ENCODE peak calls at places on chromosomes 6 and 20, in six cellular contexts. I is GM23248, A is mammary epithelial cell, M is OCI-LY7, H is HCT116, T is hepatocyte. Q is an unnamed sample. For H4K20me1, the result is how much of the 10 kb centered on the place peaks cover.

GRCh38 chr6:167746377-167747151 is 80.1 kb upstream of the AFDN start:
- DNase-seq in M (no peak), H (no peak), A (no peak), T (no peak), I (no peak), Q (no peak)

GRCh38 chr6:101000334-101000733 is 119.2 kb upstream of the ASCC3 start:
- DNase-seq in M (peak), T (no peak), H (no peak), A (peak), I (no peak), Q (no peak)

GRCh38 chr6:49550413-49551125 is at the start of gene C6orf141:
- DNase-seq in T (peak), I (peak), M (no peak), A (peak), H (peak), Q (peak)

GRCh38 chr20:36847710-36848040 is 28.3 kb upstream of the TLDC2 start:
- DNase-seq in A (no peak), H (no peak), M (no peak), T (no peak), I (peak), Q (no peak)

GRCh38 chr6:14108571-14109410 is 8.8 kb upstream of the CD83 start:
- DNase-seq in T (no peak), I (no peak), H (no peak), A (peak), M (peak), Q (no peak)

GRCh38 chr20:45918779-45919535 is 7.0 kb upstream of the PLTP start:
- DNase-seq in A (no peak), H (no peak), M (no peak), T (no peak), I (no peak), Q (no peak)

GRCh38 chr6:47934023-47934422 is 152.2 kb downstream of the OPN5 start:
- DNase-seq in T (no peak), I (no peak), A (no peak), H (no peak), M (no peak), Q (no peak)

GRCh38 chr20:32144898-32145662 is 35.6 kb downstream of the TM9SF4 start:
- DNase-seq in H (no peak), T (no peak), A (no peak), I (no peak), M (no peak), Q (no peak)

GRCh38 chr20:17611540-17612286 is 41.8 kb downstream of the DSTN start:
- DNase-seq in H (peak), M (peak), T (peak), I (peak), A (peak), Q (no peak)

GRCh38 chr6:43772571-43773049 is 2.6 kb downstream of the VEGFA start:
- DNase-seq in H (no peak), A (no peak), T (no peak), M (peak), I (peak), Q (no peak)

GRCh38 chr6:159981171-159981571 is 12.3 kb downstream of the IGF2R start:
- DNase-seq in I (no peak), H (no peak), M (no peak), A (no peak), T (no peak), Q (no peak)

GRCh38 chr6:25169551-25170335 is 109.4 kb upstream of the CARMIL1 start:
- DNase-seq in I (peak), T (no peak), M (no peak), H (no peak), A (no peak), Q (peak)

GRCh38 chr6:71977860-71978259 is 91.5 kb downstream of the RIMS1 start:
- DNase-seq in M (peak), H (no peak), I (peak), T (no peak), A (no peak), Q (no peak)

GRCh38 chr20:45336530-45337366 is 11.5 kb downstream of the SDC4 start:
- DNase-seq in H (no peak), A (peak), I (peak), M (no peak), T (peak), Q (peak)

GRCh38 chr6:82331031-82331773 is 32.4 kb upstream of the TPBG start:
- DNase-seq in M (no peak), T (peak), A (peak), I (peak), H (no peak), Q (peak)

GRCh38 chr20:59402697-59403096 is 102.3 kb downstream of the EDN3 start:
- DNase-seq in H (no peak), M (no peak), I (no peak), T (peak), A (no peak), Q (no peak)

GRCh38 chr6:156954191-156954590 is 177.0 kb downstream of the ARID1B start:
- DNase-seq in H (no peak), T (no peak), I (peak), A (no peak), M (no peak), Q (no peak)

GRCh38 chr6:3222506-3223038 is 4.9 kb downstream of the TUBB2B start:
- DNase-seq in T (no peak), H (no peak), M (no peak), A (no peak), I (no peak), Q (no peak)

GRCh38 chr6:15916581-15916980 is 212.3 kb upstream of the MYLIP start:
- DNase-seq in A (no peak), M (no peak), I (no peak), T (no peak), H (no peak), Q (no peak)

GRCh38 chr6:26534681-26535465 is 3.3 kb upstream of the HMGN4 start:
- DNase-seq in H (no peak), A (no peak), T (no peak), M (peak), I (no peak), Q (no peak)

GRCh38 chr6:57123111-57123510 is 33.1 kb downstream of the ZNF451 start:
- DNase-seq in I (no peak), M (no peak), T (no peak), A (no peak), H (no peak), Q (no peak)

GRCh38 chr6:5670381-5670780 is 336.3 kb downstream of the NRN1 start:
- DNase-seq in H (no peak), M (no peak), A (peak), T (no peak), I (no peak), Q (no peak)

GRCh38 chr6:4910060-4910746 is 93.6 kb downstream of the RPP40 start:
- DNase-seq in H (no peak), T (peak), I (no peak), A (no peak), M (no peak), Q (peak)

GRCh38 chr6:52530351-52530750 is 46.5 kb downstream of the TRAM2 start:
- DNase-seq in M (no peak), T (no peak), H (no peak), A (no peak), I (no peak), Q (no peak)

GRCh38 chr6:52531396-52531795 is 45.5 kb downstream of the TRAM2 start:
- DNase-seq in A (no peak), I (peak), M (no peak), H (no peak), T (no peak), Q (no peak)

GRCh38 chr6:52527436-52527835 is 49.4 kb downstream of the TRAM2 start:
- DNase-seq in T (no peak), I (no peak), A (no peak), M (no peak), H (no peak), Q (no peak)

GRCh38 chr6:52526634-52527033 is 50.2 kb downstream of the TRAM2 start:
- DNase-seq in I (peak), M (no peak), A (no peak), T (no peak), H (no peak), Q (peak)

DNA sequence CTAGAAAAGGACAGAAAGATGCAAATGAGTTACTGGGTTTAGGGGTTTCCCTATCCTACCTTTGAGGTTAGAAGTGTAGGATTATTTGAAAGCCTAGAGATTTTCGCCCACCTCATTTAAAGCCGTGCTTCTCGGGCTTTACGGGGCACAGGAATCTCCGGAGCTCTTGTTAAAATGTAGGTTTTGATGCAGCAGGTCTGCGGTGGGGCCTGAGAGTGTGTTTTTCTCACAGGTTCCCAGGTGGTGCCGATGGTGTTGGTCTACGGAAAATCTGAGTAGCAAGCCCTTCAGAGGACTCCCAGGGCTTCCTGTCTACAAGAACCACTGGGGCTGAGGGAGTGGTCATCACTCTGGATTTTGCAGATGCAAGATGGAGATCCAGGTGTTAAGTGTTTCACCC is 47.5 kb downstream of the TRAM2 start:
- DNase-seq in H (no peak), I (no peak), A (no peak), T (no peak), M (no peak), Q (no peak)
- H3K4me3 ChIP-seq in H (no peak), I (no peak), A (no peak), T (no peak), M (no peak), Q (no peak)

DNA sequence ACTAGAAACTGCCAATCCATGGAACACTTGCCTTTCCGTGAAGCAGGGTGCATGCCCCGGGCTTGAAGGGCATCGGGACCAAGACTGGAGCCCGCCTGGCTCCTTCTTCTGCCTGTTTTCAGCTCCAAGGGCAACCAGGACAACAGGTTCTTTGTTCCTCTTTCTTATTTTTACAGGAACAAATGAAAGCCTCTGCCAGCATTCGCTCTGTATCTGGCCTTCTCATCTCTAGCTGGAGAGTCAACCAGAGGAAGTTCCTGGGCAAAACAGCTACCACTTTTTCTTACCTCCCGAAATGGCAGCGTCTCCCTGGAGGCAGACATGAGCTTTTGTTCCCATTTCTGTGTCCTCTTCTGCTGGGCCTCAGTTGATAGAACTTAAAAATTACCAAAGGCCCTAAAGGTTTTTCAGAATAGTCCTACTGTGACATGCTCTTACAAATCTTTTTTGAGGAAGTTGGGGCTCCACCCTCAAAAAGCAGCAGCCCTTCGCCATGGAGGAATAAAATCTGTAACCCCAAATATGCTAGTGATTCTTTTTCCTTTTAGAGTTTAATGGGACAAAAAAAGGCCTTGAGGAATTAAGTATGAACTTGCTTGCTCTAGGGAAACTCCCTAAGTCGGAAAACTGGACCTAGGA is 74.0 kb upstream of the NAA20 start:
- DNase-seq in A (peak), H (no peak), I (no peak), T (no peak), M (no peak), Q (no peak)
- H2AFZ ChIP-seq in A (peak), H (no peak), I (no peak), T (no peak), M (no peak), Q (no peak)

DNA sequence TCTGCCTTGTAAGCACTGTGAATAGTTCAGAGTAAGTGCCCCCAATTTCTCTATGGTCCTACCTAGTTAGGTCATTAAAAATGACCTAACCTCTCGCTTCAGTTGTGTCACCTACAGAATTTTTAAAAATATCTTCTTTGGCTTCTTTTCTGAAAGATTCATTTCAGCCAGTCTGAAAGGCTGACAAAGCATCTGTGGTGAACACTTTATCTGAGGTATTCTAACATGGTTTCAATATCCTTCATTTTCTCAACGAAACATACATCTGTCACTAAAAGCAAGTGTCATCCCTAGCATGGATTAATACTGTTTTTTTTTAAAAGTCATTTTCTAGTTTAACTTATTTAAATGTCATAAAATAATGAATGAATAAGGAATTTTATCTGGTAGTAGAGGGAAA is 5.1 kb downstream of the DPM1 start:
- DNase-seq in I (no peak), T (no peak), H (no peak), M (no peak), A (no peak), Q (no peak)
- H4K20me1 ChIP-seq in I (under half), T (under half), H (under half), M (under half), A (under half), Q (half or more)

GRCh38 chr6:29726795-29727194 is 3.6 kb downstream of the HLA-F start:
- DNase-seq in M (no peak), A (no peak), I (no peak), T (no peak), H (no peak), Q (no peak)

GRCh38 chr6:29727637-29728036 is 4.4 kb downstream of the HLA-F start:
- DNase-seq in I (no peak), T (no peak), A (no peak), M (no peak), H (no peak), Q (no peak)

GRCh38 chr6:29724937-29725869 is 2.0 kb downstream of the HLA-F start:
- DNase-seq in M (no peak), H (no peak), I (no peak), T (no peak), A (no peak), Q (no peak)

GRCh38 chr6:29723666-29724588 is 693 bp downstream of the HLA-F start:
- DNase-seq in M (peak), A (no peak), T (peak), H (no peak), I (peak), Q (no peak)

GRCh38 chr6:29725981-29726380 is 2.7 kb downstream of the HLA-F start:
- DNase-seq in I (no peak), A (no peak), M (no peak), H (no peak), T (no peak), Q (no peak)
- H3K4me3 ChIP-seq in I (no peak), A (no peak), M (no peak), H (no peak), T (no peak), Q (no peak)

DNA sequence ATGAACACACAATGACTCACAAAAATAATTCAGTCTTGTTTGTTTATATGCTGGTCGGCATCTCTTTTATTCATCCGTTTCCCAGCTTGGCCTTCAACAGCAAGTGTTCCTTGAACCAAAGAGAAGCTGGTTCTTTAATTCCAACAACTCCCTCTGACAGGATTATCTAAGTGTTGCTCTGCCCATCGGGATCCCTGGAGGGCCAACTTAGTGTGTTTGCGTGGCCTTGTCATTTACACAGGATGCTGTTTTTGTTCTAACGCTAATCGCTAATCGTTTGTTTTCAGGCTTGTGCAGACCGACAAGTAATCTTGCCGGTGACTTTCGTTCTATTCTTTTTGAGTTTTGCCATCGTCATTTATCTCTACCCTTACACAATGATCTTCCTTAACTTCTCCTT is 267.4 kb upstream of the EXOC2 start:
- DNase-seq in H (no peak), M (no peak), A (no peak), T (no peak), I (no peak), Q (no peak)
- H2AFZ ChIP-seq in H (no peak), M (no peak), A (no peak), T (no peak), I (no peak), Q (peak)

GRCh38 chr6:45681860-45682488 is 304.2 kb upstream of the SUPT3H start:
- DNase-seq in A (peak), I (peak), M (peak), T (no peak), H (no peak), Q (no peak)
- H4K20me1 ChIP-seq in A (under half), I (under half), M (under half), T (under half), H (under half), Q (under half)